ENCODE peak calls at places on chromosomes 2 and 18, in five cellular contexts. One of them, this sample, is unnamed. For H3K4me1, the result is how much of the 10 kb centered on the place peaks cover.

GRCh38 chr18:76412818-76413565 is 82.0 kb downstream of the ZNF516 start:
- DNase-seq in heart left ventricle: no peak
- DNase-seq in A549: no peak
- DNase-seq in spleen: no peak
- DNase-seq in body of pancreas: no peak
- DNase-seq in this sample: no peak

GRCh38 chr2:113117594-113118262 is 9.7 kb upstream of the IL1RN start:
- DNase-seq in spleen: no peak
- DNase-seq in A549: no peak
- DNase-seq in heart left ventricle: no peak
- DNase-seq in body of pancreas: peak
- DNase-seq in this sample: peak

GRCh38 chr2:46304635-46305034 is 7.4 kb downstream of the EPAS1 start:
- DNase-seq in heart left ventricle: no peak
- DNase-seq in body of pancreas: no peak
- DNase-seq in A549: no peak
- DNase-seq in spleen: no peak
- DNase-seq in this sample: no peak

GRCh38 chr2:28796620-28797019 is 14.0 kb upstream of the SPDYA start:
- DNase-seq in heart left ventricle: no peak
- DNase-seq in body of pancreas: no peak
- DNase-seq in spleen: no peak
- DNase-seq in A549: no peak
- DNase-seq in this sample: no peak

GRCh38 chr2:118232391-118233255 is 144.4 kb downstream of the INSIG2 start:
- DNase-seq in heart left ventricle: no peak
- DNase-seq in body of pancreas: no peak
- DNase-seq in spleen: no peak
- DNase-seq in A549: no peak
- DNase-seq in this sample: no peak

GRCh38 chr18:73636355-73636754 is 511.3 kb downstream of the FBXO15 start:
- DNase-seq in body of pancreas: no peak
- DNase-seq in spleen: no peak
- DNase-seq in heart left ventricle: no peak
- DNase-seq in A549: no peak
- DNase-seq in this sample: no peak

GRCh38 chr2:21195326-21195725 is 71.6 kb downstream of the TDRD15 start:
- DNase-seq in A549: no peak
- DNase-seq in heart left ventricle: no peak
- DNase-seq in spleen: no peak
- DNase-seq in body of pancreas: no peak
- DNase-seq in this sample: no peak

GRCh38 chr18:51643483-51643882 is 446.0 kb upstream of the MEX3C start:
- DNase-seq in spleen: no peak
- DNase-seq in body of pancreas: no peak
- DNase-seq in A549: no peak
- DNase-seq in heart left ventricle: no peak
- DNase-seq in this sample: no peak

GRCh38 chr2:43225093-43225787 is 1.2 kb downstream of the ZFP36L2 start:
- DNase-seq in heart left ventricle: peak
- DNase-seq in A549: no peak
- DNase-seq in spleen: peak
- DNase-seq in body of pancreas: peak
- DNase-seq in this sample: peak

GRCh38 chr2:27856386-27856785 is 33.8 kb downstream of the RBKS start:
- DNase-seq in heart left ventricle: no peak
- DNase-seq in body of pancreas: no peak
- DNase-seq in A549: no peak
- DNase-seq in spleen: no peak
- DNase-seq in this sample: no peak

GRCh38 chr2:96408631-96409542 is 73.3 kb downstream of the NCAPH start:
- DNase-seq in spleen: no peak
- DNase-seq in body of pancreas: peak
- DNase-seq in A549: no peak
- DNase-seq in heart left ventricle: no peak
- DNase-seq in this sample: no peak

GRCh38 chr2:218228366-218229092 is 11.5 kb downstream of the ARPC2 start:
- DNase-seq in A549: no peak
- DNase-seq in body of pancreas: no peak
- DNase-seq in spleen: no peak
- DNase-seq in heart left ventricle: no peak
- DNase-seq in this sample: no peak
- H3K4me1 ChIP-seq in A549: under half
- H3K4me1 ChIP-seq in body of pancreas: under half
- H3K4me1 ChIP-seq in spleen: half or more
- H3K4me1 ChIP-seq in heart left ventricle: half or more
- H3K4me1 ChIP-seq in this sample: half or more

DNA sequence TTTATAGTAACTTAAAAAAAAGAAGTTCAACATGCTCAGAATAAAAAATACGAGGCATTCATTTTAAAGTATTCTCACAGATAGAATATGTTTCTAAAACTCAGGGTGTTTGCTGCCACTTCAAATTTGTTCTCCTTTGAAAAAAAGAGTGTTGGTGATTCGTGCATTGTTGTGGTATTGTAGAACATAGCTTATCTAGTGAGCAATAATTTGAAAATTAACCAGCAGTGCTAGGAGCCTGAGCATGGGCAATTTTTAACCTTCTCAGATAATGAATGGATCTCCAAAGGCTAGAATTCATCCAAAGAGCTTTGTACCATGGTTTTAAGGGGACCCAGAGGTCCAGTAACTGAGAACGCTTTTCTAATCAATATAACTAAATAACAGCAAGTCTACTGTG is 3.7 kb downstream of the CYRIA start:
- DNase-seq in spleen: no peak
- DNase-seq in body of pancreas: no peak
- DNase-seq in A549: no peak
- DNase-seq in heart left ventricle: no peak
- DNase-seq in this sample: no peak
- H3K4me1 ChIP-seq in spleen: half or more
- H3K4me1 ChIP-seq in body of pancreas: under half
- H3K4me1 ChIP-seq in A549: under half
- H3K4me1 ChIP-seq in heart left ventricle: half or more
- H3K4me1 ChIP-seq in this sample: half or more

DNA sequence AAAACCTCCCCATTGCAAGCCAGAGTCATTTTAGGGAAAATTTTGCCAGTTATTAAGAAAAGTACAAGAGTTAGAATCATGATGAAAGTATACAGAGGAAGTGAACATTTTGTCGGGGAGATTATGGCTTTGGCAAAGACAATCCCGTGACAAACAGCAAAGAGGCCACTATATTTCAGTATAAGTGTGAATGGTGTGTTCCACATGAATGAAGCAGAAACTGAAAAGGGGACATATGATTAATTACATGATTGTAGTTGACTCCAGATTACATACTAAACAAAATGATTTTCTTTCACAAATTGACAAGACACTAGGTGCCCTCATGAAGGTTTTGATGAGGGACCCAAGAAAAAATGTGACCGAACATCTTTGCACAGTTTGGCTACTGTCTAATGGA is 42.0 kb downstream of the SP140 start:
- DNase-seq in body of pancreas: no peak
- DNase-seq in spleen: no peak
- DNase-seq in A549: no peak
- DNase-seq in heart left ventricle: no peak
- DNase-seq in this sample: no peak
- H3K4me1 ChIP-seq in body of pancreas: under half
- H3K4me1 ChIP-seq in spleen: under half
- H3K4me1 ChIP-seq in A549: under half
- H3K4me1 ChIP-seq in heart left ventricle: under half
- H3K4me1 ChIP-seq in this sample: under half

DNA sequence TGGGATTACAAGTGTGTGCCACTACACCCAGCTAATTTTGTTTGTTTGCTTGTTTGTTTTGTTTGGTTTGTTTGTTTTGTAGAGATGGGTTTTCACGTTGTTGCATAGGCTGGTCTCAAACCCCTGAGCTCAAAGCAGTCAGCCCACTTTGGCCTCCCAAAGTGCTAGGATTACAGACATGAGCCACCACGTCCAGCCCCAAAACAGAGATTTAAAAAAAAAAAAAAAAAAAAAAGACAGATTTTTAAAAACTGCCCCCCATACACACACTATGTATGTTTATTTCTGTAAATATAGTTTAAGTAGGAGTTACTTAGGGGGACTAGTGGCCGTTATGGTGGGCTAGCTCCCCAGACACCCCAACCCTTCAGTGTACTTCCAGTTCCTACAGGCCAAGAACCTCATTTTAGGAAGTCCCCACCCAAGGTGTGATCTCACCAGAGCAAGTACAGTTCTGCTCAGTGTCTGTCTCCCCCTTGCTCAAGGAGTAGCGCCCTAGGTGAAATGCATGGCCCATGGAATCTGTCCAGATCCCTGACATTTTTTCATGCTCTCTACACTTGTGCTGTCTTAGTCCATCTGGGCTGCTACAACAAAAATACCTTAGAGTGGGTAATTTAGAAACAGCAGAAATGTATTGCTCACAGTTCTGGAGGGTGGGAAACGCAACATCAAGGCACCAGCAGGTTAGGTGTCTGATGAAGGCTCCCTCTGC is 1.6 kb upstream of the TMBIM1 start:
- DNase-seq in A549: no peak
- DNase-seq in heart left ventricle: no peak
- DNase-seq in body of pancreas: no peak
- DNase-seq in spleen: no peak
- DNase-seq in this sample: no peak
- H3K4me1 ChIP-seq in A549: under half
- H3K4me1 ChIP-seq in heart left ventricle: under half
- H3K4me1 ChIP-seq in body of pancreas: half or more
- H3K4me1 ChIP-seq in spleen: half or more
- H3K4me1 ChIP-seq in this sample: half or more

DNA sequence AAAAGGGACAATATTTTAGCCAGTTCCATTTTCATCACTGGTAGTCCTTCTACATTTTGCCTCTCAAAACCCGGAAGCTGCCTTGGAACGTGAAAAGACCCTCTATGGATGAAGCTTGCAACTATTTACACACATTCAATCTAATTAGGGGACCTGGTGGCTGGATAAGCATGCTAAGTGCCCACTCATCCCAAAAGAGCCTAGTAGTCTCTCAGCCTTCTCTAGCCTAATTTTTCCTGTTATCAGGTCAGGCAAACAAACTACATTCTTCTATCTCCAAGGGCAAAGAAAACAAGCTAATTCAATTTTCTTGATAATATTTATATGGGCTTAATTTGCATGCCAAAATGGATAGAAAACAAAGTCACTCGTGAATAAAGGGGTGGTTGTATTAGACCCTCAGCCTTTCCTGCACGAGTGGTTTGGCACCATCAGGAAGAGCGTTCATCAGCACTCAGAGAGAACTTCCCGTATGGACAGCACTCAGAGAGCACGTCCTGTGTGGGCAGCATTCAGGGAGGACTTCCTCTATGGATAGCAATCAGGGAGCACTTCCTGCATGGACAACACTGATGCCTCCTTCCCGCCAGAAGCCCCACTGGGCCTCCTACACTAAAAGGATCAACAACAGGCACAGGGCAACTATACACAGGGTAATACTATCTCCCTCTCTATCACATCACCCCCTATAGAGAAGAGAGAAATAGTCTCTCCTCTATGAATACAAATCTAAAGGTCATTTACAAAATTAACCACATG is 122.2 kb downstream of the RBMS1 start:
- DNase-seq in spleen: no peak
- DNase-seq in A549: no peak
- DNase-seq in heart left ventricle: no peak
- DNase-seq in body of pancreas: no peak
- DNase-seq in this sample: peak
- H3K4me1 ChIP-seq in spleen: half or more
- H3K4me1 ChIP-seq in A549: half or more
- H3K4me1 ChIP-seq in heart left ventricle: half or more
- H3K4me1 ChIP-seq in body of pancreas: under half
- H3K4me1 ChIP-seq in this sample: half or more

This sample was measured in lower lobe of right lung.